ENCODE peak calls at places on chromosomes 13 and 19, in five cellular contexts. U is H9, I is heart left ventricle, T is heart right ventricle, C is endodermal cell. E is an unnamed sample.

GRCh38 chr19:48511800-48512503 is at the start of gene LMTK3:
- DNase-seq in U (peak; percentile 77), I (no peak), T (no peak), C (no peak), E (peak; percentile 69)

GRCh38 chr13:52862358-52863206 is 14.1 kb upstream of the PCDH8 start:
- DNase-seq in U (peak; percentile 72), I (no peak), T (no peak), C (peak; percentile 91), E (no peak)

GRCh38 chr13:34419025-34419424 is 523.0 kb upstream of the NBEA start:
- DNase-seq in U (no peak), I (no peak), T (no peak), C (no peak), E (no peak)

GRCh38 chr19:49119411-49120324 is at the start of gene PPFIA3:
- DNase-seq in U (peak; percentile 69), I (peak; percentile 77), T (peak; percentile 76), C (peak; percentile 87), E (no peak)

GRCh38 chr13:26771796-26772195 is 11.2 kb upstream of the GPR12 start:
- DNase-seq in U (no peak), I (no peak), T (no peak), C (no peak), E (no peak)

GRCh38 chr13:98105929-98106336 is 37.0 kb upstream of the FARP1 start:
- DNase-seq in U (no peak), I (peak; percentile 64), T (peak; percentile 22), C (no peak), E (no peak)

GRCh38 chr13:25722893-25723292 is 328.9 kb downstream of the SHISA2 start:
- DNase-seq in U (no peak), I (no peak), T (no peak), C (no peak), E (no peak)

GRCh38 chr13:48782429-48782840 is 128.7 kb downstream of the CYSLTR2 start:
- DNase-seq in U (no peak), I (peak; percentile 31), T (no peak), C (no peak), E (no peak)

GRCh38 chr13:108902557-108903155 is 273.2 kb downstream of the MYO16 start:
- DNase-seq in U (no peak), I (no peak), T (no peak), C (no peak), E (no peak)

GRCh38 chr19:49573451-49573850 is 6.9 kb downstream of the NOSIP start:
- DNase-seq in U (no peak), I (no peak), T (no peak), C (no peak), E (no peak)

GRCh38 chr19:5321851-5322681 is 18.5 kb downstream of the PTPRS start:
- DNase-seq in U (no peak), I (no peak), T (no peak), C (peak; percentile 58), E (no peak)

GRCh38 chr13:36998624-36999041 is 507 bp downstream of the ALG5 start:
- DNase-seq in U (peak; percentile 34), I (peak; percentile 29), T (peak; percentile 26), C (peak; percentile 69), E (no peak)

GRCh38 chr13:50993908-50994307 is 84.3 kb downstream of the RNASEH2B start:
- DNase-seq in U (no peak), I (no peak), T (no peak), C (no peak), E (no peak)

GRCh38 chr13:45121421-45121820 is 1.1 kb downstream of the GTF2F2 start:
- DNase-seq in U (no peak), I (no peak), T (no peak), C (no peak), E (no peak)

GRCh38 chr13:31495336-31495735 is 244.0 kb upstream of the RXFP2 start:
- DNase-seq in U (no peak), I (no peak), T (no peak), C (no peak), E (no peak)

GRCh38 chr19:17312481-17313113 is 3.2 kb downstream of the DDA1 start:
- DNase-seq in U (no peak), I (no peak), T (no peak), C (no peak), E (no peak)

GRCh38 chr19:38173324-38174041 is 50.5 kb downstream of the DPF1 start:
- DNase-seq in U (no peak), I (peak; percentile 94), T (peak; percentile 83), C (no peak), E (no peak)

GRCh38 chr13:113049521-113049941 is 56.1 kb upstream of the F7 start:
- DNase-seq in U (no peak), I (peak; percentile 56), T (peak; percentile 34), C (no peak), E (no peak)

GRCh38 chr19:1644070-1644469 is 8.3 kb downstream of the TCF3 start:
- DNase-seq in U (no peak), I (no peak), T (no peak), C (no peak), E (no peak)

GRCh38 chr13:112693831-112694497 is 4.1 kb downstream of the ATP11A start:
- DNase-seq in U (peak; percentile 31), I (peak; percentile 64), T (no peak), C (peak; percentile 51), E (no peak)

GRCh38 chr19:8396563-8397203 is 6.5 kb downstream of the RAB11B start:
- DNase-seq in U (peak; percentile 81), I (peak; percentile 75), T (peak; percentile 79), C (peak; percentile 92), E (peak; percentile 68)

GRCh38 chr13:68386808-68387207 is 1156.7 kb upstream of the PCDH9 start:
- DNase-seq in U (no peak), I (no peak), T (no peak), C (no peak), E (no peak)

GRCh38 chr13:27007166-27007565 is 164.4 kb downstream of the USP12 start:
- DNase-seq in U (no peak), I (no peak), T (no peak), C (peak; percentile 53), E (no peak)

GRCh38 chr13:50236898-50237318 is 221.7 kb downstream of the KCNRG start:
- DNase-seq in U (no peak), I (no peak), T (no peak), C (no peak), E (peak; percentile 21)

GRCh38 chr13:110676511-110677204 is 29.3 kb downstream of the CARS2 start:
- DNase-seq in U (no peak), I (no peak), T (no peak), C (no peak), E (no peak)

GRCh38 chr13:24039621-24040475 is 120.7 kb upstream of the SPATA13 start:
- DNase-seq in U (no peak), I (no peak), T (no peak), C (no peak), E (no peak)

GRCh38 chr19:18348171-18348570 is 7.8 kb downstream of the PGPEP1 start:
- DNase-seq in U (no peak), I (no peak), T (no peak), C (no peak), E (no peak)

GRCh38 chr19:18346091-18346490 is 5.7 kb downstream of the PGPEP1 start:
- DNase-seq in U (peak; percentile 84), I (no peak), T (no peak), C (peak; percentile 88), E (no peak)

GRCh38 chr19:18351544-18351943 is 11.1 kb downstream of the PGPEP1 start:
- DNase-seq in U (no peak), I (no peak), T (no peak), C (no peak), E (no peak)

GRCh38 chr19:18350490-18350889 is 10.1 kb downstream of the PGPEP1 start:
- DNase-seq in U (no peak), I (no peak), T (no peak), C (no peak), E (no peak)

GRCh38 chr19:18349524-18350128 is 9.2 kb downstream of the PGPEP1 start:
- DNase-seq in U (no peak), I (peak; percentile 59), T (peak; percentile 48), C (peak; percentile 86), E (no peak)
- H3K9me3 ChIP-seq in U (no peaks in the 10 kb centered on the region), I (no peaks in the 10 kb centered on the region), T (no peaks in the 10 kb centered on the region), C (no peaks in the 10 kb centered on the region), E (no peaks in the 10 kb centered on the region)

GRCh38 chr19:27735314-27735713 is 1477.6 kb downstream of the UQCRFS1 start:
- DNase-seq in U (no peak), I (no peak), T (no peak), C (peak; percentile 22), E (no peak)

GRCh38 chr19:27733551-27734266 is 1479.2 kb downstream of the UQCRFS1 start:
- DNase-seq in U (no peak), I (no peak), T (no peak), C (no peak), E (no peak)

GRCh38 chr19:27734496-27735220 is 1478.3 kb downstream of the UQCRFS1 start:
- DNase-seq in U (no peak), I (no peak), T (no peak), C (no peak), E (no peak)

DNA sequence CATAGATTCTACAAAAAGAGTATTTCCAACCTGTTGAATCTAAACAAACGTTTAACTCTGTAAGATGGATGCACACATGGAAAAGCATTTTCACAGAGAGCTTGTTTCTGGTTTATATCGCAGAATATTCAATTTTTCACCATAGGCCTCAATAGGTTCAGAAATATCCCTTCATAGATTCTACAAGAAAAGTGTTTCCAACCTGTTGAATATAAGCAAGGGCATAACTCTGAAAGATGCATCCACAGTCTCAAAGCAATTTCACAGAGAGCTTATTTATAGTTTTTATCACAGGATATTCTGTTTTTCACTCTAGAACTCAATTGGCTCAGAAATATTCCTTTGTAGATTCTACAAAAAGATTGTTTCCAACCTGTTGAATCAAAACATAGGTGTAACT is 1483.6 kb downstream of the UQCRFS1 start:
- DNase-seq in U (no peak), I (no peak), T (no peak), C (no peak), E (no peak)
- H3K9me3 ChIP-seq in U (peaks cover 59% of the 10 kb centered on the region), I (peaks cover 77% of the 10 kb centered on the region), T (peaks cover 73% of the 10 kb centered on the region), C (peaks cover 87% of the 10 kb centered on the region), E (peaks cover 9% of the 10 kb centered on the region)

GRCh38 chr13:99836291-99836690 is 135.3 kb downstream of the ZIC5 start:
- DNase-seq in U (no peak), I (no peak), T (no peak), C (no peak), E (no peak)

GRCh38 chr13:99829156-99829555 is 142.4 kb downstream of the ZIC5 start:
- DNase-seq in U (no peak), I (no peak), T (no peak), C (no peak), E (no peak)

GRCh38 chr13:99830931-99831330 is 140.6 kb downstream of the ZIC5 start:
- DNase-seq in U (peak; percentile 66), I (no peak), T (no peak), C (peak; percentile 80), E (no peak)

GRCh38 chr13:99829593-99830239 is 141.9 kb downstream of the ZIC5 start:
- DNase-seq in U (no peak), I (no peak), T (no peak), C (no peak), E (no peak)

GRCh38 chr13:99834246-99834645 is 137.3 kb downstream of the ZIC5 start:
- DNase-seq in U (no peak), I (no peak), T (no peak), C (no peak), E (no peak)
- H3K9me3 ChIP-seq in U (no peaks in the 10 kb centered on the region), I (no peaks in the 10 kb centered on the region), T (no peaks in the 10 kb centered on the region), C (peaks cover 6% of the 10 kb centered on the region), E (no peaks in the 10 kb centered on the region)

DNA sequence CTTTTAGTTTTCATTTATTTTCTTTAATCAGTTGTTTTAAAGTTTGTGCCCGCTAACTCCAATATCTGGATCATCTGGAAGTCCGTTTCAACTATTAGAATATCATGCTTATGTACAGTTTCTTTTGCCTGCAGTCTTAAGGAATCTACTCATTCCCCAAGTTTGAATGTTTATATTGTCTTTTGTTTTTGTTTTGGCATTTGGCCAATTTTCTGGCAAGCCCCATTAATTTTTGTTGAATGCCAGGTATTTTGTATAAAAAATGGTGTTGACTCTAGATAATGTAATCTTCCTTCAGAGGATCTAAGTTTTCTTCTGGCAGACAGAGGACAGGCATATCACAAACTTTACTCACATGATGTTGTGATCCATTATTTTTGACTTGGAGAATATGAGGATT is 11.1 kb upstream of the ZNF235 start:
- DNase-seq in U (no peak), I (no peak), T (no peak), C (no peak), E (no peak)
- H3K9me3 ChIP-seq in U (no peaks in the 10 kb centered on the region), I (peaks cover 88% of the 10 kb centered on the region), T (peaks cover 95% of the 10 kb centered on the region), C (peaks cover 34% of the 10 kb centered on the region), E (no peaks in the 10 kb centered on the region)

E was measured in T-helper 17 cell.